ENCODE peak calls at places on chromosomes 2 and 18, in six cellular contexts. U is PC-3, N is HCT116, Y is fibroblast of lung, K is H9, H is K562. V is an unnamed sample.

GRCh38 chr2:161165811-161166210 is 5.6 kb downstream of the TANK start:
- DNase-seq in Y (no peak), K (no peak), H (no peak), U (no peak), N (no peak), V (no peak)

GRCh38 chr18:46916551-46917107 is 678 bp downstream of the PIAS2 start:
- DNase-seq in Y (peak; percentile 40), N (no peak), U (no peak), H (no peak), K (peak; percentile 39), V (peak; percentile 32)

GRCh38 chr2:36967236-36967876 is 1.0 kb upstream of the STRN start:
- DNase-seq in H (no peak), K (no peak), N (no peak), Y (no peak), U (peak; percentile 42), V (peak; percentile 74)

GRCh38 chr2:159153063-159153462 is 133.4 kb downstream of the WDSUB1 start:
- DNase-seq in Y (no peak), H (no peak), N (no peak), U (no peak), K (no peak), V (no peak)

GRCh38 chr2:27241761-27242613 is 20.9 kb downstream of the SLC30A3 start:
- DNase-seq in H (no peak), U (no peak), Y (no peak), N (no peak), K (no peak), V (no peak)

GRCh38 chr2:206250041-206250897 is 24.2 kb upstream of the ZDBF2 start:
- DNase-seq in Y (no peak), N (no peak), U (no peak), H (no peak), K (peak; percentile 71), V (peak; percentile 25)

GRCh38 chr2:226736391-226736790 is 63.2 kb downstream of the IRS1 start:
- DNase-seq in K (no peak), U (no peak), N (no peak), Y (no peak), H (no peak), V (no peak)

GRCh38 chr2:9169310-9170107 is 37.1 kb upstream of the ASAP2 start:
- DNase-seq in H (no peak), Y (no peak), U (no peak), K (no peak), N (no peak), V (no peak)

DNA sequence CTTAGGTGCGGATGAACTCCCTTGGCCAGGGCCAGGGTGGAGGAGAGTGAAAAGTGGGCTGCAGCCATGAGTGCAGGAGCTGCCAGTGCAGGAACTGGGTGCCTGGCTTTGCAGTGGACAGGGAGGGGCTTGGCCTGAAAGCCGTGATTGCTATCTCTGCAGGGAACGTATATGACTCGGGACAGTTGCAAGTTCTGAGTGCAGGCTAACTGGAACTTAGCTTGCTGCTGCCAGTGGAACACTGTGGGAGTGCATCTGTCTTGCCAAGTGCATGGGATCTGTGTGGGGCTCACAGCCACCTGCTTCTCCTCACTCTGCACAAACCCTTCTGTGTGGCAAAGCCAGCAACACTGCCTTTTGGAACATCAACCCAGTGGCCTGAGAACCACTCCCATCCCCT is 36.9 kb downstream of the FLACC1 start:
- DNase-seq in N (no peak), K (no peak), H (no peak), U (no peak), Y (no peak), V (no peak)
- H3K9ac ChIP-seq in N (no peak overlapping the region), K (no peak overlapping the region), H (no peak overlapping the region), U (no peak overlapping the region), Y (no peak overlapping the region), V (no peak overlapping the region)

GRCh38 chr2:16208921-16209320 is 268.6 kb downstream of the MYCN start:
- DNase-seq in K (no peak), Y (no peak), N (no peak), H (no peak), U (no peak), V (no peak)

GRCh38 chr2:16209799-16210198 is 269.4 kb downstream of the MYCN start:
- DNase-seq in N (no peak), K (no peak), U (no peak), H (no peak), Y (no peak), V (no peak)

GRCh38 chr2:16210841-16211240 is 270.5 kb downstream of the MYCN start:
- DNase-seq in N (no peak), U (no peak), K (no peak), Y (no peak), H (no peak), V (no peak)

GRCh38 chr2:16212321-16212720 is 272.0 kb downstream of the MYCN start:
- DNase-seq in K (no peak), Y (no peak), N (no peak), U (no peak), H (no peak), V (no peak)

DNA sequence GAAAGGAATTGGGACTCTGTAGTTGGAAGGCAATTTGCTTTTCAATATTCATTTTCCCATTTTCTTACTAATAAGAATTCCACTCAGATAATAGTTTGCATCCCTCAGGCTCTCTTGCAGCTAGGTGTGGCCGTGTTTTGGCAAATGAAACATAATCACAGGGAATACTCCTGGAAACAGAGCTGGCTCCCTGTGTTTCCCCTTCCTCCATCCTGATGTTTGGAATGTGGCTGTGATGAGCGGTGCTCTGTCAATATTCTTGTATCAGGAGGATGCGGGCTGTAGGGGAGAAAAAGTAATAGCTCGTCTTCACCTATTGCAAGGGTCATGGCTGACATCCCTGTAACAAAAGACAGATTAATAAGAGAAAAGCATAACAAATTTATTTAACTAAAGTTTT is 271.0 kb downstream of the MYCN start:
- DNase-seq in K (no peak), U (no peak), H (no peak), Y (no peak), N (no peak), V (no peak)
- H3K9me3 ChIP-seq in K (no peaks in the 10 kb centered on the region), U (peaks cover 9% of the 10 kb centered on the region), H (no peaks in the 10 kb centered on the region), Y (no peaks in the 10 kb centered on the region), N (no peaks in the 10 kb centered on the region), V (no peaks in the 10 kb centered on the region)

GRCh38 chr2:155983850-155984249 is 348.7 kb downstream of the NR4A2 start:
- DNase-seq in K (no peak), U (no peak), N (no peak), Y (no peak), H (no peak), V (no peak)
- TF ChIP-seq CTCF in K (no peak), U (no peak), N (no peak), Y (no peak), H (no peak), V (no peak)

GRCh38 chr2:134137182-134137595 is 116.7 kb upstream of the MGAT5 start:
- DNase-seq in N (no peak), U (peak; percentile 11), K (no peak), Y (peak; percentile 75), H (no peak), V (no peak)

GRCh38 chr2:134135793-134136192 is 118.1 kb upstream of the MGAT5 start:
- DNase-seq in Y (no peak), H (no peak), U (no peak), N (no peak), K (no peak), V (no peak)

GRCh38 chr2:134134827-134135226 is 119.0 kb upstream of the MGAT5 start:
- DNase-seq in Y (no peak), N (no peak), U (no peak), H (no peak), K (no peak), V (no peak)

GRCh38 chr2:134138115-134138514 is 115.8 kb upstream of the MGAT5 start:
- DNase-seq in U (no peak), N (no peak), H (no peak), K (no peak), Y (peak; percentile 52), V (no peak)

DNA sequence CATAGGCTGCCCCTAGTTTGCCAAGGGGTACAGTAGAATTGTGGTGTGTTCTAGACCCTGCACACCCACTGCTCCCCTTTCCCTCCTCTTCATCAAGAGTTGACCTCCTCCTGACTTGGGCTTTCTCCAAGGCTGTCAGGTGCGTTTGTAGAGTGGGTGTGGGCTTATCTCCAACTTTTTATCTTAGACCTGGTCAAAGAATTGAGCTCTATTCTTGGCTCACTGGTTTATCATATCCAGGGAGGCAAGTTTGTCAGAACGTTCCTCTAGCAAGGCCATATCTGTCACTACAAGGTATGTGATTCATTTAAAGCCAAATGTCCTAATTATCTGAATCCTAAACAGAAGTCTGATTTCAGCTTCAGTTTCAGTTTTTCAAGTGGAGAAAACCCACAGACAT is 117.2 kb upstream of the MGAT5 start:
- DNase-seq in H (no peak), K (no peak), U (no peak), N (no peak), Y (no peak), V (peak; percentile 42)
- H3K9ac ChIP-seq in H (no peak overlapping the region), K (no peak overlapping the region), U (no peak overlapping the region), N (no peak overlapping the region), Y (no peak overlapping the region), V (no peak overlapping the region)

DNA sequence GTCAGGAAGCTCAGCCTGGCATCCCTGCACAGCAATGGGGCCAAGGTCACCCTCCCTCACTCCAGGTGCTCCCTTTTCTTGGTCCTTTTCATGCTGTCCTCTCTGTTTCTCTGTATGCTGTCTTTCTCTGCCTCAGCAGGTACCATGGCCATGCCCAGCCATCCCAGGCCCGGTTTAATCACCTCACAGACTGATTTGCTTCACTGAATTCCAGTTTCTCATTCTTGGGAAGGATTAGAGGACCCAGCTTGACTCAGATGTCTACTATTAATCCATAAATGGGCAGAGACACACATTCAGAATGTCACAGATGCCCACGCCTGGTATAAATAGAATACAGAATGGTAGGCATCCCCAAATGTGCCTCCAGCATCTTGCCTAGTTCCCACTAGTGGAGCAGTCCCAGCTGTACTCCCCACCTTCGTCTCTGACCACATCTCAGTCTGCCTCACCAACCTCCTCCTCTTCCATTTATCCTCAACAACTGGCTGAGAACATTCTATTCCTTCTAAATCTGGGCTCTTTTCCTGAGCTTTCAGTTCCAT is 14.2 kb upstream of the L3MBTL4 start:
- DNase-seq in H (no peak), N (no peak), Y (no peak), K (no peak), U (no peak), V (no peak)
- H3K9me3 ChIP-seq in H (no peaks in the 10 kb centered on the region), N (peaks cover 12% of the 10 kb centered on the region), Y (no peaks in the 10 kb centered on the region), K (no peaks in the 10 kb centered on the region), U (no peaks in the 10 kb centered on the region), V (no peaks in the 10 kb centered on the region)

GRCh38 chr2:219566640-219567039 is 4.7 kb downstream of the OBSL1 start:
- DNase-seq in H (no peak), K (no peak), U (no peak), Y (no peak), N (no peak), V (no peak)
- TF ChIP-seq CTCF in H (no peak), K (no peak), U (no peak), Y (no peak), N (no peak), V (no peak)

GRCh38 chr18:75198046-75198445 is 10.9 kb downstream of the PTGR3 start:
- DNase-seq in Y (peak; percentile 56), K (no peak), H (no peak), U (no peak), N (no peak), V (no peak)
- H3K9ac ChIP-seq in Y (no peak overlapping the region), K (no peak overlapping the region), H (no peak overlapping the region), U (no peak overlapping the region), N (no peak overlapping the region), V (no peak overlapping the region)

V was measured in colonic mucosa.